ENCODE peak calls at places on chromosomes 2 and 18, in eight cellular contexts. One of them, this sample, is unnamed.

GRCh38 chr2:240996161-240996833 is 2.1 kb upstream of the SNED1 start:
- DNase-seq in activated naive CD4-positive, alpha-beta T cell treated with anti-CD3 and anti-CD28 coated beads for 36 hours: peak; percentile 1
- DNase-seq in RKO: no peak
- DNase-seq in Caco-2: no peak
- DNase-seq in midbrain: no peak
- DNase-seq in left ventricle myocardium superior: no peak
- DNase-seq in erythroblast: no peak
- DNase-seq in NCI-H510A: no peak
- DNase-seq in this sample: no peak

GRCh38 chr2:9206991-9207640 is 504 bp downstream of the ASAP2 start:
- DNase-seq in activated naive CD4-positive, alpha-beta T cell treated with anti-CD3 and anti-CD28 coated beads for 36 hours: no peak
- DNase-seq in left ventricle myocardium superior: peak; percentile 59
- DNase-seq in midbrain: peak; percentile 43
- DNase-seq in erythroblast: peak; percentile 52
- DNase-seq in Caco-2: no peak
- DNase-seq in RKO: peak; percentile 29
- DNase-seq in NCI-H510A: no peak
- DNase-seq in this sample: no peak

GRCh38 chr2:163799807-163800206 is 64.0 kb upstream of the FIGN start:
- DNase-seq in left ventricle myocardium superior: no peak
- DNase-seq in activated naive CD4-positive, alpha-beta T cell treated with anti-CD3 and anti-CD28 coated beads for 36 hours: no peak
- DNase-seq in RKO: no peak
- DNase-seq in midbrain: no peak
- DNase-seq in erythroblast: no peak
- DNase-seq in NCI-H510A: no peak
- DNase-seq in Caco-2: no peak
- DNase-seq in this sample: no peak

GRCh38 chr18:67525328-67526110 is 9.0 kb upstream of the DSEL start:
- DNase-seq in Caco-2: peak; percentile 3
- DNase-seq in midbrain: peak; percentile 49
- DNase-seq in activated naive CD4-positive, alpha-beta T cell treated with anti-CD3 and anti-CD28 coated beads for 36 hours: no peak
- DNase-seq in erythroblast: no peak
- DNase-seq in left ventricle myocardium superior: peak; percentile 42
- DNase-seq in NCI-H510A: no peak
- DNase-seq in RKO: peak; percentile 18
- DNase-seq in this sample: peak; percentile 32

GRCh38 chr2:18749912-18750526 is 160.7 kb upstream of the NT5C1B start:
- DNase-seq in RKO: peak; percentile 53
- DNase-seq in Caco-2: peak; percentile 69
- DNase-seq in midbrain: peak; percentile 63
- DNase-seq in left ventricle myocardium superior: no peak
- DNase-seq in activated naive CD4-positive, alpha-beta T cell treated with anti-CD3 and anti-CD28 coated beads for 36 hours: peak; percentile 75
- DNase-seq in NCI-H510A: no peak
- DNase-seq in erythroblast: peak; percentile 35
- DNase-seq in this sample: peak; percentile 30

GRCh38 chr2:105373344-105373781 is 25.5 kb downstream of the FHL2 start:
- DNase-seq in midbrain: no peak
- DNase-seq in activated naive CD4-positive, alpha-beta T cell treated with anti-CD3 and anti-CD28 coated beads for 36 hours: no peak
- DNase-seq in erythroblast: no peak
- DNase-seq in NCI-H510A: no peak
- DNase-seq in RKO: no peak
- DNase-seq in Caco-2: no peak
- DNase-seq in left ventricle myocardium superior: peak; percentile 80
- DNase-seq in this sample: no peak

GRCh38 chr2:241315879-241316700 is at the start of gene SEPTIN2:
- DNase-seq in left ventricle myocardium superior: no peak
- DNase-seq in midbrain: peak; percentile 81
- DNase-seq in activated naive CD4-positive, alpha-beta T cell treated with anti-CD3 and anti-CD28 coated beads for 36 hours: peak; percentile 75
- DNase-seq in Caco-2: no peak
- DNase-seq in NCI-H510A: no peak
- DNase-seq in RKO: peak; percentile 76
- DNase-seq in erythroblast: peak; percentile 85
- DNase-seq in this sample: no peak

GRCh38 chr2:69145204-69145603 is 132.2 kb downstream of the ANTXR1 start:
- DNase-seq in activated naive CD4-positive, alpha-beta T cell treated with anti-CD3 and anti-CD28 coated beads for 36 hours: no peak
- DNase-seq in left ventricle myocardium superior: no peak
- DNase-seq in NCI-H510A: no peak
- DNase-seq in RKO: no peak
- DNase-seq in erythroblast: no peak
- DNase-seq in midbrain: no peak
- DNase-seq in Caco-2: no peak
- DNase-seq in this sample: no peak

GRCh38 chr2:112181571-112182290 is 43.5 kb downstream of the FBLN7 start:
- DNase-seq in NCI-H510A: peak; percentile 82
- DNase-seq in left ventricle myocardium superior: no peak
- DNase-seq in RKO: no peak
- DNase-seq in erythroblast: no peak
- DNase-seq in Caco-2: peak; percentile 70
- DNase-seq in activated naive CD4-positive, alpha-beta T cell treated with anti-CD3 and anti-CD28 coated beads for 36 hours: peak; percentile 73
- DNase-seq in midbrain: no peak
- DNase-seq in this sample: no peak

GRCh38 chr2:7057865-7058400 is 140.7 kb downstream of the RNF144A start:
- DNase-seq in Caco-2: no peak
- DNase-seq in erythroblast: no peak
- DNase-seq in RKO: no peak
- DNase-seq in midbrain: no peak
- DNase-seq in left ventricle myocardium superior: no peak
- DNase-seq in activated naive CD4-positive, alpha-beta T cell treated with anti-CD3 and anti-CD28 coated beads for 36 hours: peak; percentile 35
- DNase-seq in NCI-H510A: peak; percentile 5
- DNase-seq in this sample: no peak

GRCh38 chr2:168773719-168774521 is 28.5 kb upstream of the NOSTRIN start:
- DNase-seq in RKO: peak; percentile 53
- DNase-seq in midbrain: peak; percentile 21
- DNase-seq in left ventricle myocardium superior: peak; percentile 63
- DNase-seq in activated naive CD4-positive, alpha-beta T cell treated with anti-CD3 and anti-CD28 coated beads for 36 hours: peak; percentile 21
- DNase-seq in NCI-H510A: no peak
- DNase-seq in erythroblast: peak; percentile 92
- DNase-seq in Caco-2: peak; percentile 80
- DNase-seq in this sample: no peak

GRCh38 chr2:3299703-3300102 is 77.9 kb downstream of the EIPR1 start:
- DNase-seq in activated naive CD4-positive, alpha-beta T cell treated with anti-CD3 and anti-CD28 coated beads for 36 hours: no peak
- DNase-seq in NCI-H510A: no peak
- DNase-seq in erythroblast: no peak
- DNase-seq in RKO: no peak
- DNase-seq in midbrain: no peak
- DNase-seq in Caco-2: no peak
- DNase-seq in left ventricle myocardium superior: no peak
- DNase-seq in this sample: no peak

GRCh38 chr2:9641641-9642040 is 10.8 kb upstream of the YWHAQ start:
- DNase-seq in midbrain: no peak
- DNase-seq in left ventricle myocardium superior: no peak
- DNase-seq in activated naive CD4-positive, alpha-beta T cell treated with anti-CD3 and anti-CD28 coated beads for 36 hours: peak; percentile 66
- DNase-seq in RKO: no peak
- DNase-seq in erythroblast: no peak
- DNase-seq in NCI-H510A: no peak
- DNase-seq in Caco-2: no peak
- DNase-seq in this sample: no peak

GRCh38 chr18:3305354-3305762 is 43.4 kb downstream of the MYL12B start:
- DNase-seq in Caco-2: no peak
- DNase-seq in left ventricle myocardium superior: no peak
- DNase-seq in RKO: peak; percentile 56
- DNase-seq in erythroblast: no peak
- DNase-seq in midbrain: no peak
- DNase-seq in NCI-H510A: no peak
- DNase-seq in activated naive CD4-positive, alpha-beta T cell treated with anti-CD3 and anti-CD28 coated beads for 36 hours: peak; percentile 66
- DNase-seq in this sample: no peak

GRCh38 chr2:228675715-228676114 is 494.2 kb upstream of the SPHKAP start:
- DNase-seq in RKO: no peak
- DNase-seq in erythroblast: no peak
- DNase-seq in left ventricle myocardium superior: no peak
- DNase-seq in activated naive CD4-positive, alpha-beta T cell treated with anti-CD3 and anti-CD28 coated beads for 36 hours: no peak
- DNase-seq in NCI-H510A: no peak
- DNase-seq in Caco-2: no peak
- DNase-seq in midbrain: no peak
- DNase-seq in this sample: no peak

GRCh38 chr2:134676960-134677359 is 41.8 kb downstream of the TMEM163 start:
- DNase-seq in activated naive CD4-positive, alpha-beta T cell treated with anti-CD3 and anti-CD28 coated beads for 36 hours: peak; percentile 23
- DNase-seq in midbrain: no peak
- DNase-seq in RKO: no peak
- DNase-seq in left ventricle myocardium superior: no peak
- DNase-seq in NCI-H510A: no peak
- DNase-seq in erythroblast: no peak
- DNase-seq in Caco-2: no peak
- DNase-seq in this sample: no peak

GRCh38 chr2:47070920-47071824 is 83.9 kb downstream of the STPG4 start:
- DNase-seq in midbrain: peak; percentile 45
- DNase-seq in Caco-2: no peak
- DNase-seq in left ventricle myocardium superior: peak; percentile 83
- DNase-seq in erythroblast: no peak
- DNase-seq in RKO: no peak
- DNase-seq in NCI-H510A: no peak
- DNase-seq in activated naive CD4-positive, alpha-beta T cell treated with anti-CD3 and anti-CD28 coated beads for 36 hours: peak; percentile 55
- DNase-seq in this sample: no peak

GRCh38 chr18:26771524-26771923 is 94.0 kb downstream of the AQP4 start:
- DNase-seq in left ventricle myocardium superior: no peak
- DNase-seq in midbrain: no peak
- DNase-seq in erythroblast: no peak
- DNase-seq in activated naive CD4-positive, alpha-beta T cell treated with anti-CD3 and anti-CD28 coated beads for 36 hours: no peak
- DNase-seq in RKO: no peak
- DNase-seq in NCI-H510A: no peak
- DNase-seq in Caco-2: no peak
- DNase-seq in this sample: no peak

GRCh38 chr2:133652407-133652806 is 84.1 kb upstream of the NCKAP5 start:
- DNase-seq in RKO: no peak
- DNase-seq in activated naive CD4-positive, alpha-beta T cell treated with anti-CD3 and anti-CD28 coated beads for 36 hours: no peak
- DNase-seq in midbrain: no peak
- DNase-seq in Caco-2: no peak
- DNase-seq in erythroblast: no peak
- DNase-seq in NCI-H510A: no peak
- DNase-seq in left ventricle myocardium superior: no peak
- DNase-seq in this sample: no peak

GRCh38 chr2:143890799-143891198 is 629.1 kb downstream of the ZEB2 start:
- DNase-seq in erythroblast: no peak
- DNase-seq in RKO: no peak
- DNase-seq in activated naive CD4-positive, alpha-beta T cell treated with anti-CD3 and anti-CD28 coated beads for 36 hours: no peak
- DNase-seq in midbrain: no peak
- DNase-seq in Caco-2: no peak
- DNase-seq in NCI-H510A: no peak
- DNase-seq in left ventricle myocardium superior: no peak
- DNase-seq in this sample: no peak

GRCh38 chr2:99389371-99389770 is 52.2 kb downstream of the EIF5B start:
- DNase-seq in left ventricle myocardium superior: no peak
- DNase-seq in RKO: peak; percentile 32
- DNase-seq in midbrain: no peak
- DNase-seq in activated naive CD4-positive, alpha-beta T cell treated with anti-CD3 and anti-CD28 coated beads for 36 hours: no peak
- DNase-seq in NCI-H510A: no peak
- DNase-seq in Caco-2: no peak
- DNase-seq in erythroblast: no peak
- DNase-seq in this sample: no peak

GRCh38 chr2:191846787-191847620 is at the start of gene CAVIN2:
- DNase-seq in NCI-H510A: no peak
- DNase-seq in activated naive CD4-positive, alpha-beta T cell treated with anti-CD3 and anti-CD28 coated beads for 36 hours: no peak
- DNase-seq in left ventricle myocardium superior: peak; percentile 71
- DNase-seq in midbrain: no peak
- DNase-seq in RKO: no peak
- DNase-seq in erythroblast: peak; percentile 58
- DNase-seq in Caco-2: no peak
- DNase-seq in this sample: no peak

GRCh38 chr2:101442667-101443061 is 32.2 kb downstream of the RFX8 start:
- DNase-seq in midbrain: no peak
- DNase-seq in activated naive CD4-positive, alpha-beta T cell treated with anti-CD3 and anti-CD28 coated beads for 36 hours: no peak
- DNase-seq in RKO: no peak
- DNase-seq in left ventricle myocardium superior: no peak
- DNase-seq in erythroblast: no peak
- DNase-seq in NCI-H510A: no peak
- DNase-seq in Caco-2: peak; percentile 25
- DNase-seq in this sample: no peak

GRCh38 chr18:24019641-24020331 is 5.2 kb downstream of the TTC39C start:
- DNase-seq in RKO: no peak
- DNase-seq in activated naive CD4-positive, alpha-beta T cell treated with anti-CD3 and anti-CD28 coated beads for 36 hours: peak; percentile 81
- DNase-seq in Caco-2: no peak
- DNase-seq in left ventricle myocardium superior: no peak
- DNase-seq in NCI-H510A: no peak
- DNase-seq in midbrain: no peak
- DNase-seq in erythroblast: no peak
- DNase-seq in this sample: no peak

GRCh38 chr2:42808301-42808700 is 15.9 kb upstream of the HAAO start:
- DNase-seq in activated naive CD4-positive, alpha-beta T cell treated with anti-CD3 and anti-CD28 coated beads for 36 hours: no peak
- DNase-seq in NCI-H510A: no peak
- DNase-seq in Caco-2: no peak
- DNase-seq in RKO: no peak
- DNase-seq in erythroblast: no peak
- DNase-seq in midbrain: no peak
- DNase-seq in left ventricle myocardium superior: no peak
- DNase-seq in this sample: no peak

GRCh38 chr18:7824970-7825369 is 257.9 kb downstream of the PTPRM start:
- DNase-seq in left ventricle myocardium superior: peak; percentile 71
- DNase-seq in erythroblast: no peak
- DNase-seq in activated naive CD4-positive, alpha-beta T cell treated with anti-CD3 and anti-CD28 coated beads for 36 hours: no peak
- DNase-seq in NCI-H510A: no peak
- DNase-seq in Caco-2: no peak
- DNase-seq in RKO: no peak
- DNase-seq in midbrain: no peak
- DNase-seq in this sample: no peak

GRCh38 chr18:52339891-52340371 is at the start of gene DCC:
- DNase-seq in midbrain: peak; percentile 73
- DNase-seq in activated naive CD4-positive, alpha-beta T cell treated with anti-CD3 and anti-CD28 coated beads for 36 hours: peak; percentile 12
- DNase-seq in Caco-2: peak; percentile 24
- DNase-seq in left ventricle myocardium superior: no peak
- DNase-seq in erythroblast: peak; percentile 2
- DNase-seq in NCI-H510A: peak; percentile 31
- DNase-seq in RKO: no peak
- DNase-seq in this sample: peak; percentile 79

GRCh38 chr2:38602136-38602731 is 494 bp downstream of the HNRNPLL start:
- DNase-seq in midbrain: no peak
- DNase-seq in left ventricle myocardium superior: peak; percentile 58
- DNase-seq in erythroblast: peak; percentile 71
- DNase-seq in NCI-H510A: no peak
- DNase-seq in Caco-2: no peak
- DNase-seq in activated naive CD4-positive, alpha-beta T cell treated with anti-CD3 and anti-CD28 coated beads for 36 hours: peak; percentile 41
- DNase-seq in RKO: no peak
- DNase-seq in this sample: peak; percentile 46

GRCh38 chr2:242015366-242016065 is 146.0 kb downstream of the RTP5 start:
- DNase-seq in midbrain: no peak
- DNase-seq in activated naive CD4-positive, alpha-beta T cell treated with anti-CD3 and anti-CD28 coated beads for 36 hours: no peak
- DNase-seq in NCI-H510A: no peak
- DNase-seq in left ventricle myocardium superior: no peak
- DNase-seq in RKO: no peak
- DNase-seq in Caco-2: no peak
- DNase-seq in erythroblast: no peak
- DNase-seq in this sample: no peak

GRCh38 chr2:48415765-48416515 is 114.0 kb upstream of the STON1 start:
- DNase-seq in erythroblast: no peak
- DNase-seq in RKO: no peak
- DNase-seq in midbrain: no peak
- DNase-seq in left ventricle myocardium superior: no peak
- DNase-seq in Caco-2: peak; percentile 44
- DNase-seq in NCI-H510A: no peak
- DNase-seq in activated naive CD4-positive, alpha-beta T cell treated with anti-CD3 and anti-CD28 coated beads for 36 hours: peak; percentile 50
- DNase-seq in this sample: no peak

GRCh38 chr2:242027676-242028450 is 158.3 kb downstream of the RTP5 start:
- DNase-seq in erythroblast: no peak
- DNase-seq in RKO: no peak
- DNase-seq in NCI-H510A: no peak
- DNase-seq in Caco-2: no peak
- DNase-seq in left ventricle myocardium superior: no peak
- DNase-seq in activated naive CD4-positive, alpha-beta T cell treated with anti-CD3 and anti-CD28 coated beads for 36 hours: peak; percentile 3
- DNase-seq in midbrain: no peak
- DNase-seq in this sample: no peak

GRCh38 chr2:60621688-60622429 is 68.4 kb upstream of the BCL11A start:
- DNase-seq in activated naive CD4-positive, alpha-beta T cell treated with anti-CD3 and anti-CD28 coated beads for 36 hours: no peak
- DNase-seq in NCI-H510A: no peak
- DNase-seq in RKO: no peak
- DNase-seq in erythroblast: no peak
- DNase-seq in midbrain: no peak
- DNase-seq in Caco-2: no peak
- DNase-seq in left ventricle myocardium superior: no peak
- DNase-seq in this sample: no peak

GRCh38 chr2:24856791-24857211 is 63.2 kb downstream of the ADCY3 start:
- DNase-seq in NCI-H510A: no peak
- DNase-seq in Caco-2: no peak
- DNase-seq in left ventricle myocardium superior: no peak
- DNase-seq in RKO: no peak
- DNase-seq in erythroblast: no peak
- DNase-seq in midbrain: no peak
- DNase-seq in activated naive CD4-positive, alpha-beta T cell treated with anti-CD3 and anti-CD28 coated beads for 36 hours: no peak
- DNase-seq in this sample: no peak

GRCh38 chr2:12340164-12340563 is 376.6 kb upstream of the TRIB2 start:
- DNase-seq in RKO: no peak
- DNase-seq in activated naive CD4-positive, alpha-beta T cell treated with anti-CD3 and anti-CD28 coated beads for 36 hours: no peak
- DNase-seq in left ventricle myocardium superior: no peak
- DNase-seq in Caco-2: no peak
- DNase-seq in erythroblast: no peak
- DNase-seq in midbrain: no peak
- DNase-seq in NCI-H510A: no peak
- DNase-seq in this sample: no peak